ENCODE peak calls at places on chromosomes 12 and 14, in nine cellular contexts. K is AG09309, Z is activated B cell treated with CpG ODN at 0.5 μM for 24 hours, P is Calu3, A is RWPE1, B is astrocyte of the cerebellum, G is heart left ventricle, S is upper lobe of right lung, F is progenitor cell of endocrine pancreas. J is an unnamed sample.

GRCh38 chr12:76332606-76333005 is 15.6 kb downstream of the BBS10 start:
- DNase-seq in G (no peak), P (no peak), K (no peak), A (no peak), F (no peak), B (no peak), Z (no peak), S (no peak), J (no peak)

GRCh38 chr12:89151536-89151935 is 200.8 kb downstream of the DUSP6 start:
- DNase-seq in Z (no peak), B (no peak), A (no peak), S (no peak), K (no peak), P (no peak), F (no peak), G (no peak), J (no peak)

GRCh38 chr12:77108707-77109106 is 43.3 kb upstream of the E2F7 start:
- DNase-seq in S (no peak), G (no peak), F (no peak), A (no peak), K (no peak), B (no peak), P (no peak), Z (no peak), J (no peak)

GRCh38 chr12:20415013-20415412 is 46.7 kb downstream of the PDE3A start:
- DNase-seq in F (no peak), S (no peak), P (no peak), K (no peak), G (peak), Z (no peak), A (no peak), B (peak), J (no peak)

GRCh38 chr12:40107803-40108620 is 2.1 kb upstream of the SLC2A13 start:
- DNase-seq in B (no peak), S (no peak), P (no peak), A (no peak), G (no peak), K (no peak), F (no peak), Z (no peak), J (no peak)

GRCh38 chr12:108173160-108173559 is 44.1 kb downstream of the WSCD2 start:
- DNase-seq in S (no peak), Z (no peak), A (no peak), K (no peak), P (no peak), G (no peak), B (no peak), F (no peak), J (no peak)

GRCh38 chr14:101151226-101151929 is 247.9 kb upstream of the RTL1 start:
- DNase-seq in K (no peak), Z (no peak), G (no peak), P (peak), F (no peak), S (no peak), A (peak), B (no peak), J (no peak)

GRCh38 chr14:86013663-86014062 is 483.7 kb downstream of the FLRT2 start:
- DNase-seq in Z (no peak), B (no peak), A (no peak), G (no peak), S (no peak), P (no peak), F (no peak), K (no peak), J (no peak)

GRCh38 chr12:26360062-26360461 is 164.7 kb downstream of the SSPN start:
- DNase-seq in P (no peak), K (no peak), A (no peak), B (no peak), Z (no peak), S (no peak), F (no peak), G (no peak), J (no peak)

GRCh38 chr14:70061108-70061507 is 127.6 kb downstream of the SLC8A3 start:
- DNase-seq in P (peak), F (no peak), S (no peak), B (no peak), Z (no peak), K (no peak), A (peak), G (no peak), J (no peak)

GRCh38 chr12:82326905-82327503 is 31.2 kb downstream of the CCDC59 start:
- DNase-seq in B (peak), P (no peak), Z (no peak), F (no peak), S (no peak), G (no peak), A (peak), K (peak), J (peak)

GRCh38 chr12:31568498-31568897 is 22.4 kb downstream of the DENND5B start:
- DNase-seq in S (no peak), B (no peak), F (no peak), P (no peak), G (no peak), A (no peak), K (no peak), Z (no peak), J (no peak)

GRCh38 chr12:29053567-29053966 is 95.5 kb upstream of the FAR2 start:
- DNase-seq in S (no peak), A (peak), G (no peak), K (no peak), F (no peak), Z (no peak), B (no peak), P (no peak), J (no peak)

GRCh38 chr14:63770187-63770807 is 42.4 kb upstream of the SGPP1 start:
- DNase-seq in S (no peak), A (peak), F (no peak), K (peak), P (peak), G (peak), Z (no peak), B (peak), J (peak)

GRCh38 chr14:51157012-51157411 is 62.1 kb upstream of the TRIM9 start:
- DNase-seq in A (peak), K (no peak), G (no peak), F (no peak), S (no peak), B (no peak), P (no peak), Z (no peak), J (no peak)

GRCh38 chr12:122024132-122024785 is 2.6 kb downstream of the BCL7A start:
- DNase-seq in G (no peak), K (no peak), F (no peak), Z (no peak), P (peak), B (no peak), A (no peak), S (no peak), J (no peak)

GRCh38 chr14:64501326-64502171 is 2.1 kb downstream of the ZBTB25 start:
- DNase-seq in A (no peak), P (peak), Z (no peak), B (no peak), S (peak), F (no peak), K (peak), G (peak), J (no peak)

GRCh38 chr12:109494348-109494881 is 17.0 kb downstream of the UBE3B start:
- DNase-seq in A (no peak), K (no peak), B (no peak), F (no peak), Z (no peak), G (no peak), S (no peak), P (peak), J (no peak)

GRCh38 chr12:31928246-31929139 is 30.7 kb upstream of the RESF1 start:
- DNase-seq in P (no peak), A (no peak), G (no peak), S (no peak), Z (no peak), F (no peak), K (no peak), B (no peak), J (no peak)

GRCh38 chr14:100472094-100472455 is 115.1 kb downstream of the BEGAIN start:
- DNase-seq in A (no peak), G (no peak), Z (no peak), S (no peak), K (no peak), P (no peak), F (no peak), B (no peak), J (no peak)

GRCh38 chr14:23481362-23481970 is 12.0 kb downstream of the NGDN start:
- DNase-seq in F (no peak), A (peak), P (no peak), B (no peak), Z (no peak), G (no peak), S (no peak), K (no peak), J (no peak)

GRCh38 chr14:23482814-23483128 is 13.3 kb downstream of the NGDN start:
- DNase-seq in F (no peak), Z (no peak), P (no peak), G (no peak), K (no peak), A (no peak), B (no peak), S (no peak), J (no peak)

GRCh38 chr14:23485311-23485710 is 15.8 kb downstream of the NGDN start:
- DNase-seq in G (no peak), A (no peak), F (no peak), P (no peak), Z (no peak), K (no peak), B (no peak), S (no peak), J (no peak)

GRCh38 chr14:23483216-23483854 is 13.8 kb downstream of the NGDN start:
- DNase-seq in Z (no peak), P (peak), A (no peak), F (peak), K (no peak), S (no peak), G (no peak), B (no peak), J (no peak)

DNA sequence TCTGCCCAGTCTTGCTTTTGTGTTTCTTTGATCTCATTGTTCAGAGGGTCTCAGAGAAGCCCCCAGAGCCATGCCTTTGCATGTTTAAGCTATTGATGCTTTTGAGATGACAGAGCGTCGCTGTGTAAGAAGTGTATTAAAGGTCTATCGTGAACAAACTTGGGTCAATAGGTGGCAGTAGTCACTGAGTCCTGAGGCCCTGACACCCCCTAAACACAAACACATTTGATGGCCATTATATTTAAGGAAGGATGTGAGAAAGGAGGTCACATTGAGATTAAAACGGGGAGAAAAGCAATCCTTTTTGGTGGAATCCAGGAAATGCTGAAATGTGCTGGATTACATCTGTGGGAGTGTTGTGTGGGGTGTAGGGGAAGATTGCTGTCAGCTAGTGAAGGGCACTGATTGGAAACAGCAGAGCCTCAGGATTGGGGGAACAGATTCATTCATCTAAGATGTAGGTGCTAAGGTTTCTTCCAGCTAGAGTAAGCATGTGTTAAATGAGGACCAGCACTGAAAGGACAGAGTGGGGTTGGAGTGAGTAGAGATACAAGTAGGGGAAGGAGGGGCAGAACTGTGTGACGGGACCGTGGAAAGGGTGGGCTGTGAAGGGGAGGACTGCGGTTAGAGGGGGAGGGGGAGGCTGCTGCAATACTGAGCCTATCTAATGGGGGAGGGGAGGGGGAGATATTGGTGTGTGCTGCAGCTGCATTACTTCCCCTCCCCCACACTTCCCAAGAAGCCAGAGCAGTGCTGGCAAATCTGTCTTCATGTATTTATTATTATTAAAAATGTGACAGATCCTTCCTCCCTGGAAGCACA is 12.7 kb downstream of the NGDN start:
- DNase-seq in P (no peak), K (no peak), Z (no peak), A (no peak), F (no peak), G (no peak), S (no peak), B (no peak), J (no peak)
- TF ChIP-seq CTCF in P (no peak), K (no peak), Z (no peak), A (no peak), F (no peak), G (no peak), S (no peak), B (no peak), J (no peak)

GRCh38 chr12:53325539-53326061 is 4.2 kb upstream of the AAAS start:
- DNase-seq in S (peak), Z (peak), F (no peak), B (no peak), G (no peak), A (peak), P (peak), K (no peak), J (no peak)

GRCh38 chr12:53326460-53327185 is 5.2 kb upstream of the AAAS start:
- DNase-seq in A (no peak), B (no peak), G (no peak), F (no peak), S (no peak), P (no peak), K (no peak), Z (no peak), J (no peak)

GRCh38 chr12:53327435-53328042 is 6.1 kb upstream of the AAAS start:
- DNase-seq in A (no peak), Z (no peak), K (no peak), B (no peak), P (peak), G (no peak), F (no peak), S (no peak), J (no peak)

GRCh38 chr12:53324779-53325538 is 3.5 kb upstream of the AAAS start:
- DNase-seq in B (peak), S (peak), Z (peak), K (peak), A (peak), G (peak), P (peak), F (peak), J (peak)

GRCh38 chr12:53328043-53328435 is 6.6 kb upstream of the AAAS start:
- DNase-seq in P (no peak), Z (no peak), G (no peak), A (no peak), B (no peak), F (peak), K (no peak), S (no peak), J (no peak)
- TF ChIP-seq CTCF in P (no peak), Z (no peak), G (no peak), A (no peak), B (peak), F (peak), K (no peak), S (no peak), J (no peak)

GRCh38 chr14:74508292-74508731 is 14.7 kb downstream of the ISCA2 start:
- DNase-seq in S (peak), Z (no peak), A (no peak), F (no peak), G (no peak), B (no peak), K (no peak), P (no peak), J (no peak)
- TF ChIP-seq CTCF in S (no peak), Z (no peak), A (no peak), F (peak), G (no peak), B (peak), K (peak), P (no peak), J (peak)

GRCh38 chr14:81927069-81927468 is 393.4 kb upstream of the SEL1L start:
- DNase-seq in A (no peak), K (no peak), P (no peak), G (no peak), F (no peak), Z (no peak), S (no peak), B (no peak), J (no peak)
- TF ChIP-seq CTCF in A (no peak), K (no peak), P (no peak), G (no peak), F (peak), Z (no peak), S (peak), B (no peak), J (no peak)

GRCh38 chr12:34347367-34347766 is 325.1 kb downstream of the ALG10 start:
- DNase-seq in Z (no peak), G (no peak), K (no peak), A (peak), S (no peak), F (no peak), P (no peak), B (no peak), J (no peak)
- TF ChIP-seq CTCF in Z (no peak), G (no peak), K (no peak), A (no peak), S (no peak), F (no peak), P (no peak), B (no peak), J (no peak)

GRCh38 chr12:43285248-43285647 is 266.8 kb downstream of the ADAMTS20 start:
- DNase-seq in F (no peak), P (no peak), S (no peak), B (peak), Z (no peak), G (no peak), K (peak), A (peak), J (peak)

GRCh38 chr12:43283206-43283605 is 268.8 kb downstream of the ADAMTS20 start:
- DNase-seq in P (no peak), F (no peak), A (no peak), Z (no peak), G (no peak), S (no peak), K (no peak), B (no peak), J (no peak)

GRCh38 chr12:43281563-43281962 is 270.4 kb downstream of the ADAMTS20 start:
- DNase-seq in K (no peak), A (no peak), P (no peak), G (no peak), F (no peak), S (no peak), B (no peak), Z (no peak), J (no peak)

GRCh38 chr12:43284441-43284840 is 267.6 kb downstream of the ADAMTS20 start:
- DNase-seq in F (no peak), K (no peak), A (no peak), Z (no peak), S (no peak), P (no peak), B (no peak), G (no peak), J (no peak)

DNA sequence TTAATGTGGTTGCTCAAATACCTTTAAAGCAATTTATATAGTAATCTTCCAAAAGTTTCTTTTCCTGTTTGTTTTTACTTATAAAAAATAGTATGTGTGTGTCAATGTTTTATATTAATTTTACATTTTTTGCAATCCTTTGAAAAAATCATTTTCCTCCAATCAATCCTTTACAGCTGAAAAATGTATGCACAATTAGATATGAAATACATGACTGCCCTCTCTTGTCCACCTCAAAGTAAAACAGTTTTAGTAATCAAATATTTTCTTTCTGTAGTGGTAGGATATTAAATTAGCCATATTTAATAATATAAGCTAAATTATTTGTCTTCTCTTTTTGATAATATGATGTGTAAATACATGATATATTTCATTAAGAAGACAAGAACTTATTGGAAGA is 269.9 kb downstream of the ADAMTS20 start:
- DNase-seq in S (no peak), B (peak), A (peak), F (no peak), Z (no peak), P (no peak), K (no peak), G (no peak), J (no peak)
- TF ChIP-seq CTCF in S (peak), B (no peak), A (peak), F (peak), Z (no peak), P (no peak), K (peak), G (peak), J (peak)